ENCODE peak calls at places on chromosomes 4 and X, in six cellular contexts. P is HepG2, V is K562, Z is H1, U is GM12878, G is HCT116. Y is an unnamed sample.

GRCh38 chrX:101265869-101266428 is 25.2 kb downstream of the TAF7L start:
- DNase-seq in P (no peak), V (no peak), Z (no peak), U (no peak), G (no peak), Y (no peak)

GRCh38 chrX:48560681-48561080 is 13.6 kb upstream of the RBM3 start:
- DNase-seq in P (no peak), V (no peak), Z (no peak), U (no peak), G (no peak), Y (no peak)

GRCh38 chr4:26050212-26050643 is 136.2 kb downstream of the SMIM20 start:
- DNase-seq in P (no peak), V (no peak), Z (no peak), U (no peak), G (no peak), Y (no peak)

GRCh38 chr4:54228064-54228527 is 997 bp upstream of the PDGFRA start:
- DNase-seq in P (peak; percentile 5), V (peak; percentile 54), Z (no peak), U (no peak), G (no peak), Y (peak; percentile 50)

GRCh38 chrX:1387141-1387776 is 4.7 kb downstream of the SLC25A6 start:
- DNase-seq in P (no peak), V (peak; percentile 5), Z (no peak), U (no peak), G (no peak), Y (no peak)

GRCh38 chr4:48490680-48491513 is 845 bp downstream of the ZAR1 start:
- DNase-seq in P (no peak), V (no peak), Z (no peak), U (no peak), G (no peak), Y (no peak)

GRCh38 chrX:22063284-22063683 is 31.2 kb downstream of the PHEX start:
- DNase-seq in P (no peak), V (no peak), Z (no peak), U (peak; percentile 64), G (no peak), Y (no peak)

GRCh38 chr4:83358410-83358809 is 23.8 kb upstream of the HPSE start:
- DNase-seq in P (peak; percentile 34), V (no peak), Z (no peak), U (no peak), G (no peak), Y (no peak)

GRCh38 chr4:113502476-113502875 is 259.1 kb downstream of the CAMK2D start:
- DNase-seq in P (peak; percentile 12), V (no peak), Z (no peak), U (no peak), G (no peak), Y (no peak)

GRCh38 chrX:1676866-1677265 is 62.0 kb downstream of the ASMT start:
- DNase-seq in P (no peak), V (no peak), Z (no peak), U (no peak), G (no peak), Y (no peak)

GRCh38 chr4:123856689-123857545 is 460.3 kb downstream of the SPRY1 start:
- DNase-seq in P (peak; percentile 95), V (no peak), Z (peak; percentile 19), U (no peak), G (no peak), Y (peak; percentile 55)

GRCh38 chr4:188002346-188002745 is 6.8 kb downstream of the ZFP42 start:
- DNase-seq in P (no peak), V (no peak), Z (no peak), U (no peak), G (no peak), Y (no peak)

GRCh38 chrX:27796640-27797257 is 11.0 kb upstream of the MAGEB10 start:
- DNase-seq in P (no peak), V (no peak), Z (no peak), U (no peak), G (no peak), Y (no peak)

GRCh38 chrX:31524182-31524581 is 452.3 kb upstream of the FTHL17 start:
- DNase-seq in P (no peak), V (no peak), Z (no peak), U (no peak), G (no peak), Y (no peak)

GRCh38 chr4:145511913-145512522 is 30.4 kb downstream of the SMAD1 start:
- DNase-seq in P (no peak), V (no peak), Z (no peak), U (no peak), G (peak; percentile 29), Y (no peak)

GRCh38 chrX:39688576-39689373 is 409.0 kb downstream of the BCOR start:
- DNase-seq in P (peak; percentile 1), V (peak; percentile 82), Z (no peak), U (no peak), G (no peak), Y (peak; percentile 60)

GRCh38 chrX:39665830-39666518 is 431.8 kb downstream of the BCOR start:
- DNase-seq in P (no peak), V (no peak), Z (no peak), U (no peak), G (no peak), Y (no peak)

GRCh38 chrX:154541896-154542722 is 4.5 kb downstream of the G6PD start:
- DNase-seq in P (peak; percentile 94), V (peak; percentile 83), Z (no peak), U (no peak), G (peak; percentile 34), Y (no peak)

GRCh38 chr4:70564033-70564432 is 28.0 kb upstream of the AMBN start:
- DNase-seq in P (peak; percentile 75), V (no peak), Z (no peak), U (no peak), G (no peak), Y (no peak)

GRCh38 chrX:153773741-153774575 is 6.9 kb upstream of the SRPK3 start:
- DNase-seq in P (no peak), V (no peak), Z (no peak), U (no peak), G (no peak), Y (no peak)

GRCh38 chr4:18075823-18076433 is 54.4 kb upstream of the LCORL start:
- DNase-seq in P (peak; percentile 56), V (peak; percentile 43), Z (peak; percentile 17), U (no peak), G (peak; percentile 52), Y (peak; percentile 28)

GRCh38 chr4:181006509-181007290 is 1236.5 kb upstream of the TENM3 start:
- DNase-seq in P (no peak), V (no peak), Z (no peak), U (no peak), G (no peak), Y (no peak)

GRCh38 chrX:66018585-66019309 is 21.1 kb downstream of the VSIG4 start:
- DNase-seq in P (no peak), V (peak; percentile 23), Z (no peak), U (no peak), G (no peak), Y (no peak)

GRCh38 chrX:66017659-66018170 is 22.2 kb downstream of the VSIG4 start:
- DNase-seq in P (no peak), V (no peak), Z (no peak), U (no peak), G (no peak), Y (no peak)

GRCh38 chrX:66019974-66020373 is 19.9 kb downstream of the VSIG4 start:
- DNase-seq in P (no peak), V (no peak), Z (no peak), U (no peak), G (no peak), Y (no peak)

GRCh38 chrX:66020578-66021406 is 19.1 kb downstream of the VSIG4 start:
- DNase-seq in P (no peak), V (no peak), Z (no peak), U (no peak), G (no peak), Y (no peak)

GRCh38 chrX:66019310-66019652 is 20.6 kb downstream of the VSIG4 start:
- DNase-seq in P (no peak), V (no peak), Z (no peak), U (no peak), G (no peak), Y (no peak)
- H3K9me3 ChIP-seq in P (no peaks in the 10 kb centered on the region), V (no peaks in the 10 kb centered on the region), Z (peaks cover 24% of the 10 kb centered on the region), U (no peaks in the 10 kb centered on the region), G (no peaks in the 10 kb centered on the region), Y (no peaks in the 10 kb centered on the region)

GRCh38 chr4:184441461-184442392 is 32.6 kb downstream of the IRF2 start:
- DNase-seq in P (no peak), V (no peak), Z (no peak), U (no peak), G (no peak), Y (no peak)
- TF ChIP-seq YY1 in P (no peak), V (no peak), Z (no peak), U (no peak), G (no peak), Y (no peak)

DNA sequence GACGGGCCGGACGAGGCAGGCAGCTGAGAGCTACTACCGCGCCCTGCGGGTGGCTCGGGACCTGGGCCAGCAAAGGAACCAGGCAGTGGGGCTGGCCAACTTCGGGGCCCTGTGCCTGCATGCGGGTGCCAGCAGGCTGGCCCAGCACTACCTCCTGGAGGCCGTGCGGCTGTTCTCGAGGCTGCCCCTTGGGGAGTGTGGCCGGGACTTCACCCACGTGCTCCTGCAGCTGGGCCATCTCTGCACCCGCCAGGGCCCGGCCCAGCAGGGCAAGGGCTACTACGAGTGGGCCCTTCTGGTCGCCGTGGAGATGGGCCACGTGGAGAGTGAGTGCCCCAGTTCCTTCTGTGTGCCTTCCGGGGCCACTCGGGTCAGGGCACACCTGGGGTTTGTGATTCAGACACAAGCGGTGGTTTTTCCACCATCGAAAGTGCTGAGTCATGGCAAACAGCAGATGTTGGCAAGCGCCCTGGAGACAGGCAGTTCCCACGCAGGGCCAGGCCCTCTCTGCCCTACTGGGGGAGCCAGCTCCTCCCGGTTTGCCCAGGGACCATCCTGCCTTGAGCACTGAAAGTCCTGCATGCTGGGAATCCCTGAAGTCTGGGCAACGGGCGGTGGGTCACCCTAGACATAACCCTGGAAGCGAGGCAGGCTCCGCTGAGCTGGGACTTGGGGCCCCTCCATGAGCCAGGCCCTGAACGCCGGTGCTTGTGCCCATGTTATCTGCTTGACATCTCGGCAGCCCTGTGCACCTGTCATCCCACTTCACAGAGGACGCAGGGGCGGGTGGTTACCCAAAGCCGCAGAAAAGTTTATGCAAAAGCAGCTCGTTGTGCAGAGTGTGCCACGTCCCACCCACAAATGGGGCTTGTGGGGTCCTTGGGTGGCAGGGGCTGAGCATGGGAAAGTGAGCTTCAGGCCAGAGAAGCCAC is 29.5 kb downstream of the SH3TC1 start:
- DNase-seq in P (no peak), V (peak; percentile 58), Z (no peak), U (peak; percentile 76), G (no peak), Y (no peak)
- TF ChIP-seq ZNF274 in P (no peak), V (no peak), Z (no peak), U (no peak), G (no peak), Y (no peak)

GRCh38 chr4:139319571-139319970 is 17.3 kb upstream of the NDUFC1 start:
- DNase-seq in P (no peak), V (no peak), Z (no peak), U (no peak), G (no peak), Y (no peak)

GRCh38 chr4:139314047-139314800 is 11.9 kb upstream of the NDUFC1 start:
- DNase-seq in P (no peak), V (no peak), Z (no peak), U (no peak), G (no peak), Y (no peak)

GRCh38 chr4:139315221-139315675 is 13.0 kb upstream of the NDUFC1 start:
- DNase-seq in P (no peak), V (no peak), Z (no peak), U (peak; percentile 45), G (no peak), Y (no peak)

GRCh38 chr4:139317635-139318034 is 15.4 kb upstream of the NDUFC1 start:
- DNase-seq in P (no peak), V (no peak), Z (no peak), U (no peak), G (no peak), Y (no peak)

GRCh38 chr4:139316733-139317132 is 14.5 kb upstream of the NDUFC1 start:
- DNase-seq in P (no peak), V (no peak), Z (no peak), U (no peak), G (no peak), Y (no peak)
- H3K9me3 ChIP-seq in P (no peaks in the 10 kb centered on the region), V (peaks cover 3% of the 10 kb centered on the region), Z (no peaks in the 10 kb centered on the region), U (no peaks in the 10 kb centered on the region), G (no peaks in the 10 kb centered on the region), Y (no peaks in the 10 kb centered on the region)